ENCODE peak calls at places on chromosomes 2 and 18, in seven cellular contexts. A is mucosa of descending colon, V is lower lobe of right lung, I is fibroblast of lung, R is ovary, T is body of pancreas, J is kidney epithelial cell. G is an unnamed sample.

GRCh38 chr2:192669505-192670082 is 474.9 kb upstream of the TMEFF2 start:
- DNase-seq in A (no peak), V (no peak), I (no peak), R (no peak), T (no peak), J (no peak), G (no peak)

GRCh38 chr2:68222287-68222686 is 30.0 kb downstream of the PPP3R1 start:
- DNase-seq in A (no peak), V (no peak), I (no peak), R (no peak), T (no peak), J (no peak), G (no peak)

GRCh38 chr2:158586491-158586890 is 129.7 kb downstream of the PKP4 start:
- DNase-seq in A (no peak), V (no peak), I (peak; percentile 76), R (no peak), T (no peak), J (no peak), G (no peak)

GRCh38 chr18:41073372-41073954 is 881.6 kb upstream of the PIK3C3 start:
- DNase-seq in A (no peak), V (no peak), I (peak; percentile 92), R (no peak), T (no peak), J (peak; percentile 21), G (no peak)

GRCh38 chr2:236507393-236508085 is 62.1 kb upstream of the ACKR3 start:
- DNase-seq in A (peak; percentile 34), V (peak; percentile 79), I (peak; percentile 65), R (peak; percentile 84), T (peak; percentile 78), J (peak; percentile 43), G (no peak)

GRCh38 chr2:171703574-171704347 is 16.5 kb downstream of the DYNC1I2 start:
- DNase-seq in A (no peak), V (no peak), I (peak; percentile 27), R (no peak), T (no peak), J (no peak), G (no peak)

GRCh38 chr18:961644-962355 is 57.1 kb downstream of the ADCYAP1 start:
- DNase-seq in A (no peak), V (no peak), I (peak; percentile 32), R (peak; percentile 63), T (no peak), J (no peak), G (no peak)

GRCh38 chr2:230893338-230893737 is 28.6 kb downstream of the ITM2C start:
- DNase-seq in A (peak; percentile 64), V (no peak), I (no peak), R (no peak), T (no peak), J (no peak), G (no peak)

GRCh38 chr2:227610123-227610522 is 4.5 kb downstream of the SCYGR3 start:
- DNase-seq in A (no peak), V (no peak), I (no peak), R (no peak), T (no peak), J (no peak), G (no peak)

GRCh38 chr2:46164581-46165301 is 132.5 kb upstream of the EPAS1 start:
- DNase-seq in A (no peak), V (no peak), I (peak; percentile 97), R (peak; percentile 83), T (peak; percentile 52), J (peak; percentile 37), G (no peak)

GRCh38 chr2:223122706-223123265 is 70.8 kb downstream of the KCNE4 start:
- DNase-seq in A (no peak), V (no peak), I (no peak), R (no peak), T (no peak), J (no peak), G (no peak)

GRCh38 chr2:68426446-68426845 is 40.6 kb downstream of the FBXO48 start:
- DNase-seq in A (no peak), V (no peak), I (no peak), R (no peak), T (no peak), J (no peak), G (no peak)

GRCh38 chr2:113240915-113241911 is 37.5 kb downstream of the PAX8 start:
- DNase-seq in A (no peak), V (no peak), I (peak; percentile 100), R (peak; percentile 50), T (peak; percentile 29), J (peak; percentile 100), G (no peak)

GRCh38 chr18:9850297-9850696 is 35.5 kb upstream of the TXNDC2 start:
- DNase-seq in A (no peak), V (no peak), I (no peak), R (no peak), T (no peak), J (no peak), G (no peak)

GRCh38 chr18:59621027-59621426 is 76.2 kb downstream of the CCBE1 start:
- DNase-seq in A (no peak), V (no peak), I (no peak), R (no peak), T (no peak), J (no peak), G (no peak)

GRCh38 chr2:216109962-216110614 is 940 bp downstream of the XRCC5 start:
- DNase-seq in A (no peak), V (no peak), I (peak; percentile 54), R (no peak), T (no peak), J (no peak), G (no peak)
- TF ChIP-seq CTCF in A (no peak), V (peak; percentile 43), I (peak; percentile 52), R (no peak), T (peak; percentile 40), J (peak; percentile 25), G (peak; percentile 43)

GRCh38 chr2:102187191-102188150 is 648 bp downstream of the IL1RL2 start:
- DNase-seq in A (peak; percentile 73), V (peak; percentile 69), I (peak; percentile 49), R (peak; percentile 55), T (peak; percentile 23), J (no peak), G (no peak)
- H3K4me3 ChIP-seq in A (peak overlapping the region; percentile 9), V (peak overlapping the region; percentile 58), I (peak overlapping the region; percentile 54), R (peak overlapping the region; percentile 50), T (no peak overlapping the region), J (peak overlapping the region; percentile 37), G (no peak overlapping the region)

DNA sequence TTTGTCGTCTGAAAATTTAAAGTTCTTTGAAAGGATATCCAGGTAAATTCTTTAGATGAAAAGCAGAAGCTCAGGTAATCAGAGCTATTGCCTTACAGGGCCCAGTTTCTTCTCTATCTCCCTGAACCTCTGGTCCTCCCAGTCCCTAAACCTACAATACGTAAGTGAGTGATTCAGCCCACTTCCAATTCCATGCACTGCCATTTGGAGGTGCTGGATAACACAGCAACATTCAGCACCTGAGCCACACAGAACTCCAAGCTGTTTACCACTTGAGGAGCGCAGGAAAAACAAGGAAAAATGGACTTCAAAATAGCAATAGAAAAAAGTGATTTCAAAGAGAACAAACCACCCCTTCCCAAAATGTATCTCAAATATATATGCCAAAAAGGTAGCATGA is 105.0 kb upstream of the DNAJC10 start:
- DNase-seq in A (no peak), V (no peak), I (no peak), R (no peak), T (no peak), J (no peak), G (no peak)
- TF ChIP-seq CTCF in A (no peak), V (no peak), I (no peak), R (no peak), T (no peak), J (no peak), G (peak; percentile 5)

GRCh38 chr18:11148655-11149440 is 521 bp downstream of the PIEZO2 start:
- DNase-seq in A (no peak), V (no peak), I (no peak), R (no peak), T (no peak), J (no peak), G (no peak)
- H3K4me3 ChIP-seq in A (no peak overlapping the region), V (peak overlapping the region; percentile 52), I (peak overlapping the region; percentile 41), R (peak overlapping the region; percentile 16), T (peak overlapping the region; percentile 12), J (peak overlapping the region; percentile 18), G (no peak overlapping the region)

DNA sequence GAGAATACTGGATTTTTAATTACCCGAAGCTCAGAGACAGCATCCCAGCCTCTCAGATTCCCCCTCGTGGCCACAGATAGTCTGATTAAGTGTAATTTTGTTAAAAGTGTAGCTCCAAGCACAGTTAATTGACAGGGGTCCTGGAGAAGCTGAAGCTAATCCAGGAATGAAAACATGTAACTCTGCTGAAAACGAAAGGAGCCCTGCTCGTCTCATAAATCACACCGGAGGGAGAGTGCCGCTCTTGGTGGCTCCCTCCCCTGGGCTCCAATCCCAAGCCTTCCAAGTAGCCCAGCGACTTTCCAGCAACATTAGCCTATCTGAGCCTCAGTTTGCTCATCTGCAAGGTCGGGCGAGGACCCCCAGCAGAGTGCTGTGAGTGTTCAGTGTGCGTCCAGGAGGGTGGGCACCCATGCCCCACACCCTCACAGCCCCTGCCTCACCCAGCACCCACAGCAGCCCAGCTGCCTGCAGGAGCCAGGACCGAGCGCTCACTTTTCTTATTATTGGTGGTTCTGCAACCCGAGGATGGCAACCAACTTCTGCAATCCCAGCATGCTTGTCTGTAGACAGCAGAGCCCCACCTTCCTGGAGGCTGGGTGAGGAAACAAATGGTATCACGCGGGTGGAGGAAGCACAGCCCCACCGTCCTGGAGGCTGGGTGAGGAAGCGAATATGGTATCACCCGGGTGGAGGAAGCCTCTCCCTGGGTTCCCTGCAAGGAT is 220.8 kb upstream of the RAB6C start:
- DNase-seq in A (no peak), V (peak; percentile 73), I (no peak), R (no peak), T (no peak), J (no peak), G (no peak)
- TF ChIP-seq CTCF in A (no peak), V (no peak), I (no peak), R (no peak), T (no peak), J (no peak), G (no peak)

GRCh38 chr2:181655519-181655918 is 1.4 kb downstream of the CERKL start:
- DNase-seq in A (no peak), V (no peak), I (peak; percentile 1), R (no peak), T (no peak), J (no peak), G (no peak)

GRCh38 chr2:181660181-181660580 is 3.3 kb upstream of the CERKL start:
- DNase-seq in A (no peak), V (no peak), I (no peak), R (no peak), T (no peak), J (no peak), G (peak; percentile 35)

GRCh38 chr2:181656450-181657261 is at the start of gene CERKL:
- DNase-seq in A (peak; percentile 48), V (peak; percentile 69), I (peak; percentile 34), R (no peak), T (peak; percentile 56), J (no peak), G (no peak)

GRCh38 chr2:181658444-181658843 is 1.5 kb upstream of the CERKL start:
- DNase-seq in A (no peak), V (no peak), I (no peak), R (no peak), T (no peak), J (no peak), G (no peak)

DNA sequence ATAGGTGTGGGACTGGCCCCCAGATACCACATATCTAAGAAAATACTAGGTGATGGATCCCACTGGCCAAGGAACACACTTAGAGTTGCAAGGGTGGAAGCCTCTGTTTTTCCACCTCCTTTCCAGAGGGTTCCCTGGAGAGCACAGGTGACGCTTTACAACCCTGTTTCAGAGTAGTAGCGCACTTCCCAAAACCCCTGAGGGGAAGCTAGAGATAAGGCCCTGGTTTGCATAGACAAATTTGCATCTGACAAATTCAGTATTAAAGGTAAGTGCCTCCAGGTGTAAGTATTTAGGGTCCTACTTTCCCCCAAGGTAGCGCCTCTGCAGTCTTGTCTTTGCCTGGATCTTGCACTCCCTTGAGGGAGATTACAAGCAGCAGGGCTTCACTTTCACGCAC is 474 bp upstream of the CERKL start:
- DNase-seq in A (no peak), V (no peak), I (no peak), R (no peak), T (no peak), J (no peak), G (no peak)
- H3K4me3 ChIP-seq in A (no peak overlapping the region), V (peak overlapping the region; percentile 66), I (peak overlapping the region; percentile 54), R (no peak overlapping the region), T (no peak overlapping the region), J (peak overlapping the region; percentile 62), G (no peak overlapping the region)

G was measured in LNCaP clone FGC.